ENCODE peak calls at places on chromosomes 3 and 15, in five cellular contexts. Y is HFF-Myc, M is BE2C, E is tibial artery, G is stomach. H is an unnamed sample.

GRCh38 chr15:31200735-31201151 is 99.2 kb upstream of the TRPM1 start:
- DNase-seq in Y (no peak), M (peak; percentile 85), E (peak; percentile 76), G (peak; percentile 85), H (peak; percentile 69)

GRCh38 chr3:55630280-55630920 is 143.3 kb upstream of the WNT5A start:
- DNase-seq in Y (no peak), M (no peak), E (no peak), G (no peak), H (no peak)

GRCh38 chr15:90095521-90095959 is 6.7 kb downstream of the IDH2 start:
- DNase-seq in Y (no peak), M (no peak), E (no peak), G (peak; percentile 70), H (no peak)

GRCh38 chr15:90519688-90520087 is 10.0 kb upstream of the CRTC3 start:
- DNase-seq in Y (no peak), M (no peak), E (no peak), G (no peak), H (peak; percentile 58)

GRCh38 chr15:28114721-28115622 is 15.9 kb upstream of the OCA2 start:
- DNase-seq in Y (no peak), M (no peak), E (peak; percentile 62), G (no peak), H (no peak)

GRCh38 chr3:186254676-186255665 is 107.1 kb downstream of the DGKG start:
- DNase-seq in Y (no peak), M (no peak), E (no peak), G (no peak), H (no peak)

GRCh38 chr3:15520804-15521572 is 518 bp downstream of the COLQ start:
- DNase-seq in Y (no peak), M (no peak), E (no peak), G (no peak), H (no peak)

GRCh38 chr3:173733029-173733652 is 335.6 kb downstream of the NLGN1 start:
- DNase-seq in Y (peak; percentile 22), M (no peak), E (no peak), G (no peak), H (peak; percentile 75)

DNA sequence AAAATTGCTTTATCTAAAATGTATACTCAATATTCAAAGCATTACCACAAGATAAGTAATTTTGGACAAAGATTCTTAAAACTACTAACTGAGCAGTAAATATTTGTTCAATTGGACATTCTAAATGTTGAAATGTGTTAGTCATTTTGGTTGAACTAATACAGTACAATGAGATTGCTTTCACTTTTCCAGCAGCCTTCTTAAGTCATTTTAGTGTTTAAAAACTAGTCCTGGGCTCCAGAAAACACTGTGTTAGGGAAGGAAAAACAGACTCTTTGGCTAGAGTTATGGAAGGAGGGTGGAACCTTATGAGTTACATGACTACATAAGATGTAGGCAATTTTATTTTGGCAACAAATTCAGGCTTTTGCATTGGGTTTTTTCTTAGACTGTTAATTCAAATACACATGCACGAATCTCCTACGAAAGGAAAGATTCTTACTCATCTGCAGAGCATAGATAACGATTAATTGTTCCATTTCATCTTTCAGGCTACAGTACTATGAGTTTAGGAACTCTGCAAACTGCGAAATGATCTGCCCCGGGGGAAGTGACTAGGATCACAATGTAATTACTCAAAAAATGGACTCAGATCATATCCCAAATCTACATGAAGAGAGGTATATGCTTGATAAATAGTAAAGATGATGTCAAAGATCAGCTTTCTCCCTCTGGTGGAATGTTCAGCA is 492.8 kb upstream of the MDFIC2 start:
- DNase-seq in Y (no peak), M (no peak), E (no peak), G (no peak), H (peak; percentile 86)
- TF ChIP-seq CTCF in Y (no peak), M (no peak), E (no peak), G (no peak), H (peak; percentile 10)

DNA sequence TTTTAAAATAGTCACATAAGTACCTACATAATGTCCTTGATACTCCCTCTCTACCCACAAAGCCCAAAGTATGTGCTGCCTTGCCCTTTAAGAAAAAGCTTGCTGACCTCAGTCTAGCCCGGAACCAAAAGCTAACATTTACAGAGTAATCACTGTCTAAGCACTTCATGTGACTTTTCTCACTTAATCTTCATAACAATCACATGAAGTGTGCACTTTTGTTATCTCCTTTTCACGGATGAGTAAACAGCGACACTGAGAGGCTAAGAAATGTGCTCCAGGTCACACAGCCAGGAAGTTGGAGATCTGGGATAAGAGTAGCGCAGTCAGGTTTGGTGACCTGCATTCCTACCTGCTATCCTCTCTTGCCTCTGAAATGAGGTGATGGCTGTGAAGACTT is 194.0 kb downstream of the ITPR1 start:
- DNase-seq in Y (no peak), M (no peak), E (no peak), G (no peak), H (no peak)
- TF ChIP-seq CTCF in Y (no peak), M (no peak), E (no peak), G (no peak), H (no peak)

DNA sequence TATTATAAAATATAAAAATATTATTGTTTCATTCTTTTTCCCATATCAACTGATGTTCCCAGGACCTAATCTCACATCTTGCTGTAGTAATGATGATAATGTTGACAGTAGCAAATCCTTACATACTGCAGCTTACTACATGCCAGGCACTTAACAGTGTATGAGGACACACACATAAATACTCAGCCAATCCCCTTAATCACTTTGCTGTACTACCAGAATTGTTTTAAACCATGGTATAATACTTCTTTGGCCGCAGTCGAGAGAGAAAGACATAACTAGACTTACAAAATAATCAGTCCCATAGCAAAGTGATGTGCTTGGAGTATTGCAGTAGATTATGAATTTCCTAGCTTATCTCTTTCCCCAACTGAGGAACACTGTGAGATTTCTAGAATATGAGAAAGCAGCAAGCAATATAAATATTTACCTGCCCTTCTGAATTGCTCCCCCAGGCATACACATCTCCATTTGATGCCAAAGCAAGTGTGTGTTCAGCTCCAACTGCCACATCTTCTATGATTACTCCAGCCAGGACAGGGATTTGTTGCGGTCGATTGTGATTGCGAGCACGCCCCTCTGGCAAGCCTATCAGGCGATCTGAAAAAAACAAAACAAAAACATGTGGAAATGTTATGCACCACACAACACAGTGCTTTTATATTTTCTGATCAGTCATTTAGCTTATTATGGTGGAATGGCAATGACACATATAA is 33.0 kb downstream of the FBXL22 start:
- DNase-seq in Y (no peak), M (no peak), E (no peak), G (no peak), H (no peak)
- TF ChIP-seq CTCF in Y (no peak), M (no peak), E (no peak), G (no peak), H (no peak)

GRCh38 chr3:72887723-72888545 is at the start of gene GXYLT2:
- DNase-seq in Y (no peak), M (peak; percentile 83), E (peak; percentile 80), G (peak; percentile 53), H (peak; percentile 73)
- TF ChIP-seq CTCF in Y (no peak), M (peak; percentile 6), E (no peak), G (no peak), H (no peak)

DNA sequence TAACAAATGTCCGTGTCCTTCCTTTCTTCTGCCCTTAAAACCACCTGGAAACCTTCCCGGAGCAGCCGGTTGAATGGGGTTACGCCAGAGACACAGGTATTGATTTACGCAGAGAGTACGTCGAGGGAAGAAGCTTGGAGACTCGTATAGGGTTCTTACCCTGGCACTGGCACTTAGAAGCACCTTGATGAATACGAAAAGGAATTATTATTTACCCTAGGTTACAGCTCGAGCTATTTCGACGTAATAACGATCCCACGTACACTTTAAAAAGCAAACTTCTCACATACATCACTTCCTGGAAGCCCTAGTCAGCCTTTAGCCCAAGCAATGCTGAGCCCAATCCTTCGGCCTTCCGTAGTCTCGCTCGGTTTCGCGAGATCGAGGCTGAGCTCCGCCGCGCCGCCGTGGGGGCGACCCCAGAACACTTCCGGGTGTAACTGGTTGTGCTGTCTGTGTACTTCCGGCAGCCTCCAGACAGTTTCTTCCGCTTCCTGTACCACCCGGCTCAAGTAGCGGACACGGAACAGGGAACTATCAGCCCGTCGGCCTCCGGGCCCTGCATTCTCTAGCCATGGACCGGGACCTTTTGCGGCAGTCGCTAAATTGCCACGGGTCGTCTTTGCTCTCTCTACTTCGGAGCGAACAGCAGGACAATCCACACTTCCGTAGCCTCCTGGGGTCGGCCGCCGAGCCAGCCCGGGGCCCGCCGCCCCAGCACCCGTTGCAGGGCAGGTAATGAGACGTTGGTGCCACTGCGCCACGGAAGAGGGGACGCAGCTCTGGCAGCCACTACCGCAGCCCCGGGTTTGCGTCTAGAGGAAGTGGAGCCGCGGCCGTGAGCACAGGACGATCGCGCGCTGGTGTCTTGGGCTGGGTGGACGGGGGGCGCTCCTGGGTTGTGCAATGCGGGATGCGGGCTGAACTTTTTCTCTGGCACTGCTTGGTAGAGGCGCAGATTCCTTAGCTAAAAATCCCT is at the start of gene TTC14:
- DNase-seq in Y (peak; percentile 90), M (peak; percentile 93), E (peak; percentile 94), G (peak; percentile 86), H (peak; percentile 96)
- TF ChIP-seq CTCF in Y (no peak), M (no peak), E (no peak), G (no peak), H (no peak)

GRCh38 chr3:58332575-58333179 is at the start of gene PXK:
- DNase-seq in Y (no peak), M (peak; percentile 72), E (peak; percentile 89), G (peak; percentile 87), H (peak; percentile 68)
- TF ChIP-seq CTCF in Y (no peak), M (no peak), E (no peak), G (no peak), H (no peak)

DNA sequence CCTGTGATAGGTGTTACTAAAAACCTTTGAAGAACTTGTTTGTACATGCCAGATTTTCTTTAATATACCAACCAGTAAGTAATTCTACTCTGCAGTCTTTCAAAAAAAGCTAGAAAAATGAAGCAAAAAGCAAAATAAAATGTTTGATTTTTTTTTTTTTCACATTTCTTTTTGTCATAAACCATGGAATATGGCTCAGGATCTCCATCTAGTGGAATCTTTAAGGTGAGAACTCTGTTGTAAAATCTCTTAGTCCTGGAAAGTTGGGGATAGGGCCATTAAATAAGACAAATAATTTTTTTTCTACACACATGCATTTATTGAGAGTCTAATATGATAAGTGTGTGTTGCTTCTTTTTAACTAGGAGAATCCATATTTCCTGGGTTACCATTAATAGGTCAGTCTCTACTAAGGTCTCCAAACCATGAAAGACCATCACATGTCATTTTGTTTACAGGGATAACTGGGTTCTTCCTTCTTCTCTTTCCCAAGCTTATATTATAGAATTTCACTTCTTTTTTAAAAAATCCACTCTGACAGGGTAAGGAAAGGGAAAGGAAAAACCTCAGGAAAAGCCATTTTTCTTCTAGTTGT is 84.6 kb downstream of the SLC9A9 start:
- DNase-seq in Y (no peak), M (no peak), E (no peak), G (no peak), H (peak; percentile 60)
- TF ChIP-seq CTCF in Y (peak; percentile 13), M (peak; percentile 68), E (peak; percentile 9), G (no peak), H (peak; percentile 53)

DNA sequence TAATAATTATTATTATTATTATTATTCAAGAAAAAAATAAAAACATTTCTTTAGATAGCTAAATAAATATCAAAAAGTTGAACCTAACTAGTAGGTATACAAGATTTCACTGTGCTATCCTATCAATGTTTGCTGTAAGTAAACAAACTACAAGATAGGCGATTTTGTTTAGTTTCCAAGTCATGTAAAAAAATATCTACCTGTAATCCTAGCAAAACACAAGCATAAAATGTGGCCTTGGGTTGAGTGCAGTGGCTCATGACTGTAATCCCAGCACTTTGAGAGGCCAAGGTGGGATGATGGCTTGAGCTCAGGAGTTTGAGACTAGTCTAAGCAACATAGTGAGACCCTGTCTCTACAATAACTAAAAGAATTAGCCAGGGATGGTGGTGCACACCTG is 71.6 kb upstream of the CSPG5 start:
- DNase-seq in Y (no peak), M (no peak), E (no peak), G (no peak), H (no peak)
- TF ChIP-seq CTCF in Y (no peak), M (no peak), E (no peak), G (no peak), H (no peak)